ENCODE peak calls at places on chromosomes 12 and 14, in ten cellular contexts. E, P, U, J, K, A, D, G, B and T are unnamed samples.
A peak's percentile ranks its signal among the peaks of the same experiment; 100 is the strongest.

GRCh38 chr14:105500726-105501101 is 9.7 kb downstream of the TEDC1 start:
- DNase-seq in E (no peak), P (no peak), U (no peak), J (no peak), K (peak; percentile 35), A (peak; percentile 35), D (no peak), G (no peak), B (no peak), T (no peak)

GRCh38 chr14:96279564-96279963 is 23.6 kb downstream of the BDKRB1 start:
- DNase-seq in E (no peak), P (no peak), U (no peak), J (no peak), K (no peak), A (no peak), D (no peak), G (no peak), B (peak; percentile 38), T (no peak)

GRCh38 chr14:105426416-105427130 is 6.9 kb downstream of the MTA1 start:
- DNase-seq in E (no peak), P (no peak), U (no peak), J (no peak), K (no peak), A (peak; percentile 52), D (no peak), G (no peak), B (no peak), T (no peak)

GRCh38 chr14:31964490-31964889 is 112.6 kb upstream of the ARHGAP5 start:
- DNase-seq in E (no peak), P (no peak), U (no peak), J (no peak), K (no peak), A (no peak), D (no peak), G (no peak), B (no peak), T (no peak)

GRCh38 chr12:71607494-71608330 is 55.9 kb downstream of the ZFC3H1 start:
- DNase-seq in E (no peak), P (peak; percentile 19), U (no peak), J (no peak), K (no peak), A (no peak), D (no peak), G (no peak), B (no peak), T (no peak)

GRCh38 chr12:25797949-25798348 is 160.5 kb upstream of the RASSF8 start:
- DNase-seq in E (peak; percentile 72), P (no peak), U (no peak), J (no peak), K (no peak), A (no peak), D (no peak), G (no peak), B (peak; percentile 40), T (no peak)

GRCh38 chr12:55336002-55336401 is 5.5 kb downstream of the OR6C3 start:
- DNase-seq in E (no peak), P (no peak), U (peak; percentile 70), J (no peak), K (no peak), A (peak; percentile 23), D (no peak), G (no peak), B (no peak), T (no peak)

GRCh38 chr14:21467620-21468019 is 9.1 kb downstream of the RAB2B start:
- DNase-seq in E (no peak), P (no peak), U (no peak), J (no peak), K (no peak), A (no peak), D (peak; percentile 91), G (no peak), B (peak; percentile 76), T (peak; percentile 43)

DNA sequence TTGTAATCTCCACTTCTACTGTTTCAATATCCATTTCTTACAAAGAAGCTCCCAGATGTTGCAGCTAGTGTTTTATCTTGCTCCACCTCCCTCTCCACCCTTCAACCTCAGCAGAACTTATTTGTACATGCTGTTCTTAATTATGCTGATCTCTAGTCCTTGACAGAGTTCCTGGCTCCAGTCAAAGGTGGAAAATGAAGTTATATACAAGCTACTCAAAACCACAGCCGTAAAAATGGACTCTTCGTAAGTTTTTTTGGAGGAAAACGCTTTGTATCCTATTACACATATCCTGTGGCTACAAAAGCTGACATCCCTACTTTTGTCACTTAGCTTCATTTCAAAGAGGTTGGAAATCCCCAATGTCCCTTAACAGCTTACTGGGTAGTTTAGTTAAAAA is 1.3 kb downstream of the CLEC1A start:
- DNase-seq in E (no peak), P (no peak), U (peak; percentile 35), J (peak; percentile 23), K (no peak), A (no peak), D (no peak), G (no peak), B (peak; percentile 41), T (no peak)
- H3K4me3 ChIP-seq in E (no peak overlapping the region), P (no peak overlapping the region), U (no peak overlapping the region), J (no peak overlapping the region), K (no peak overlapping the region), A (no peak overlapping the region), D (no peak overlapping the region), G (no peak overlapping the region), B (no peak overlapping the region), T (no peak overlapping the region)

DNA sequence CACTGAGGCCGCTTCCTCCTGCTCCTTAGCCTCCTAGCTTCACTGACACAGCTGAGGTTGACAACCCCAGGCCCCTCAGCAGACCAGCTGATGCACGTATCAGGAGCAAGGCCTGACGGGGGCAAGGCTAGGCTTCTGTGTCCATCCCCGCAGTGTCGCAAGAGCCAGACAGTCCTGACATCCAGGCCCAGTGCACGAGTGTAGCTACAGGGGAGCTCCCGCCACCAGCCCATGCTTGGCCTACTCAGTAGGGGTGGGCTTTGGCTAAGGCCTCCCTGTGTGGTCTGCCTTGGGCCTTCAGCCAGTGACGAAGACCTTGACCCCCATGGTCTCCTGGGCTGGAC is 179.1 kb downstream of the DPF3 start:
- DNase-seq in E (peak; percentile 62), P (no peak), U (no peak), J (no peak), K (no peak), A (no peak), D (no peak), G (no peak), B (peak; percentile 36), T (no peak)
- H3K4me3 ChIP-seq in E (no peak overlapping the region), P (no peak overlapping the region), U (no peak overlapping the region), J (no peak overlapping the region), K (no peak overlapping the region), A (no peak overlapping the region), D (no peak overlapping the region), G (no peak overlapping the region), B (no peak overlapping the region), T (no peak overlapping the region)

DNA sequence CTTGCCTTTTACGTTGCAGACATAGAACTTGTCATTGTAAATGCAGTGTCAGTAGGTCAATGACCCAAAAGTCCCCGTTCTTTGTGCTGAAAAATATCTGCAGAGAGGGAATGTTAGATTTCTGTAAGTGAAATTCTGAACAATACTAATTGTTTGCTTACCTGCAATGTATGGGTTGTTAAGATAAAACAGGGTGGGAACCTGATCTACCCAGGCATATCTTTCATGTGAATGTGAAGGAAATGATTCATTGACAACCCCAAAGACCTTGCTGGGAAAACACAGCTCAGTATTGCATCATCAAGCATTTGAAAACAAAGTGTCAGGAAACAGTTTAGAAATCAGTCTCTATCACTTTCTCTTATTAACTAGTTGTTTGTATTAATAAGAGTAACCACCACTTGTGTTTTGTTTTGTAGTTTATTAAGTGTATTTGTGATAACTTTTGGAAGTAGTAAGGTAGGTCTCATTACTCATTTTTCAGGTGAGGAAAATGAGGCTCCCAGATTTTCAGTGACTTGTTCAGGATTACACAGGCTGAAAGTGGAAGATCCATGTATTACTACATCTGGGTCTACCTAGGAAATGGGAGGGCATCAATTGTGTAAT is 57.9 kb upstream of the SLC38A2 start:
- DNase-seq in E (no peak), P (no peak), U (no peak), J (peak; percentile 59), K (no peak), A (no peak), D (peak; percentile 89), G (peak; percentile 47), B (peak; percentile 92), T (peak; percentile 95)
- H3K4me3 ChIP-seq in E (no peak overlapping the region), P (no peak overlapping the region), U (no peak overlapping the region), J (no peak overlapping the region), K (no peak overlapping the region), A (no peak overlapping the region), D (no peak overlapping the region), G (no peak overlapping the region), B (no peak overlapping the region), T (no peak overlapping the region)

GRCh38 chr12:9868951-9869306 is 225 bp downstream of the CLEC2B start:
- DNase-seq in E (no peak), P (no peak), U (no peak), J (no peak), K (no peak), A (no peak), D (no peak), G (no peak), B (no peak), T (no peak)
- H3K4me3 ChIP-seq in E (no peak overlapping the region), P (no peak overlapping the region), U (peak overlapping the region; percentile 70), J (peak overlapping the region; percentile 47), K (no peak overlapping the region), A (peak overlapping the region; percentile 22), D (peak overlapping the region; percentile 65), G (no peak overlapping the region), B (peak overlapping the region; percentile 51), T (peak overlapping the region; percentile 55)

GRCh38 chr14:68563256-68564131 is 229.4 kb downstream of the ZFP36L1 start:
- DNase-seq in E (no peak), P (no peak), U (no peak), J (no peak), K (no peak), A (no peak), D (peak; percentile 59), G (peak; percentile 28), B (peak; percentile 41), T (no peak)
- H3K4me3 ChIP-seq in E (no peak overlapping the region), P (no peak overlapping the region), U (no peak overlapping the region), J (no peak overlapping the region), K (no peak overlapping the region), A (no peak overlapping the region), D (no peak overlapping the region), G (no peak overlapping the region), B (no peak overlapping the region), T (no peak overlapping the region)